ENCODE peak calls at places on chromosomes 12 and 14, in ten cellular contexts. N, M, H, R, V, D, O, I, K and E are unnamed samples.

GRCh38 chr12:120078868-120079267 is 37.7 kb downstream of the RAB35 start:
- DNase-seq in I (no peak), D (no peak), K (no peak), R (no peak), N (no peak), V (no peak), M (no peak), O (no peak), H (no peak), E (no peak)

GRCh38 chr12:95788637-95789036 is 1.9 kb downstream of the NTN4 start:
- DNase-seq in N (no peak), O (peak; percentile 56), D (no peak), H (no peak), M (no peak), I (peak; percentile 42), R (no peak), V (no peak), K (no peak), E (no peak)

GRCh38 chr12:111656016-111656415 is 29.7 kb downstream of the BRAP start:
- DNase-seq in V (no peak), O (no peak), N (no peak), M (no peak), D (no peak), H (no peak), R (no peak), I (no peak), K (no peak), E (no peak)

GRCh38 chr12:132250707-132251106 is 78.7 kb downstream of the GALNT9 start:
- DNase-seq in N (no peak), R (no peak), I (no peak), K (no peak), O (no peak), H (no peak), M (no peak), D (no peak), V (no peak), E (no peak)

GRCh38 chr12:18141583-18141982 is 51.6 kb upstream of the RERGL start:
- DNase-seq in R (no peak), N (no peak), I (peak; percentile 42), O (peak; percentile 47), M (no peak), K (no peak), V (no peak), D (no peak), H (no peak), E (no peak)

GRCh38 chr12:19970116-19970515 is 398.2 kb upstream of the PDE3A start:
- DNase-seq in O (no peak), I (peak; percentile 76), N (no peak), D (no peak), H (no peak), M (no peak), V (no peak), R (no peak), K (no peak), E (peak; percentile 55)

GRCh38 chr12:108641446-108642268 is 8.0 kb upstream of the SELPLG start:
- DNase-seq in K (no peak), R (no peak), N (no peak), V (no peak), D (no peak), H (no peak), O (no peak), I (no peak), M (peak; percentile 78), E (no peak)

GRCh38 chr14:64728106-64728505 is 23.9 kb downstream of the PLEKHG3 start:
- DNase-seq in V (no peak), M (no peak), R (no peak), D (no peak), O (no peak), I (no peak), K (no peak), H (no peak), N (no peak), E (no peak)

GRCh38 chr12:12600659-12601058 is 11.0 kb upstream of the CREBL2 start:
- DNase-seq in D (no peak), R (peak; percentile 37), H (no peak), I (peak; percentile 23), K (peak; percentile 28), O (no peak), N (no peak), M (no peak), V (no peak), E (no peak)

GRCh38 chr12:116143883-116144266 is 133.6 kb downstream of the MED13L start:
- DNase-seq in O (no peak), I (peak; percentile 91), R (no peak), V (no peak), K (no peak), H (no peak), M (no peak), D (no peak), N (no peak), E (no peak)